ENCODE peak calls at places on chromosomes 12 and 14, in ten cellular contexts. M, G, A, U, J, D, C, S, R and Z are unnamed samples.

GRCh38 chr14:20624495-20625070 is 16.9 kb downstream of the OR6S1 start:
- DNase-seq in G (peak), J (peak), S (peak), U (peak), M (no peak), C (peak), D (peak), A (peak), R (peak), Z (peak)

GRCh38 chr14:75547552-75548250 is 25.4 kb downstream of the BATF start:
- DNase-seq in D (no peak), U (no peak), M (no peak), A (no peak), S (no peak), R (no peak), C (no peak), G (peak), J (no peak), Z (no peak)

GRCh38 chr14:89575386-89576061 is 158.5 kb upstream of the FOXN3 start:
- DNase-seq in G (no peak), R (no peak), J (no peak), C (no peak), S (no peak), A (peak), U (no peak), M (no peak), D (no peak), Z (peak)

GRCh38 chr12:30286345-30286926 is 409.2 kb downstream of the IPO8 start:
- DNase-seq in C (no peak), A (no peak), U (peak), J (peak), M (no peak), G (no peak), S (peak), D (no peak), R (no peak), Z (no peak)

GRCh38 chr14:69636051-69636639 is 24.7 kb downstream of the SUSD6 start:
- DNase-seq in R (no peak), A (no peak), S (no peak), G (peak), J (no peak), C (no peak), D (no peak), U (no peak), M (no peak), Z (no peak)

GRCh38 chr12:121911824-121912585 is 6.4 kb upstream of the CFAP251 start:
- DNase-seq in A (no peak), S (no peak), J (no peak), G (no peak), D (no peak), R (no peak), C (no peak), U (no peak), M (no peak), Z (no peak)

GRCh38 chr12:117911347-117911746 is 57.4 kb downstream of the KSR2 start:
- DNase-seq in A (no peak), G (no peak), S (no peak), D (no peak), C (no peak), J (no peak), M (no peak), U (no peak), R (no peak), Z (no peak)

GRCh38 chr14:95136631-95137030 is 20.7 kb downstream of the DICER1 start:
- DNase-seq in A (no peak), G (no peak), U (no peak), R (no peak), C (no peak), J (no peak), D (no peak), S (no peak), M (no peak), Z (no peak)

GRCh38 chr12:101186291-101186690 is 23.7 kb downstream of the SLC5A8 start:
- DNase-seq in M (no peak), U (no peak), A (no peak), R (no peak), D (no peak), C (no peak), S (no peak), J (no peak), G (no peak), Z (no peak)

GRCh38 chr14:69548566-69548965 is 26.1 kb downstream of the CCDC177 start:
- DNase-seq in S (no peak), M (no peak), G (no peak), J (no peak), C (no peak), R (no peak), A (no peak), D (no peak), U (no peak), Z (no peak)

GRCh38 chr12:54584128-54584527 is 4.3 kb downstream of the PPP1R1A start:
- DNase-seq in M (no peak), R (no peak), A (no peak), D (no peak), G (no peak), J (no peak), C (no peak), S (no peak), U (no peak), Z (no peak)

GRCh38 chr12:78928200-78929074 is 63.9 kb downstream of the SYT1 start:
- DNase-seq in C (no peak), G (no peak), S (peak), A (no peak), U (peak), M (peak), J (no peak), R (no peak), D (no peak), Z (no peak)

GRCh38 chr14:104787736-104788532 is 7.6 kb downstream of the AKT1 start:
- DNase-seq in C (no peak), A (peak), G (no peak), D (no peak), U (no peak), J (no peak), R (peak), S (no peak), M (no peak), Z (peak)

GRCh38 chr14:94601961-94602391 is 10.2 kb upstream of the SERPINA3 start:
- DNase-seq in S (peak), C (no peak), G (no peak), A (peak), J (no peak), M (peak), U (peak), R (peak), D (no peak), Z (peak)

GRCh38 chr12:43957732-43958131 is 121.9 kb downstream of the TMEM117 start:
- DNase-seq in S (peak), C (peak), J (peak), U (peak), A (no peak), M (peak), R (no peak), D (no peak), G (no peak), Z (no peak)

GRCh38 chr14:89697281-89698060 is 257.1 kb downstream of the EFCAB11 start:
- DNase-seq in R (no peak), J (no peak), G (no peak), D (no peak), U (no peak), S (no peak), A (no peak), M (no peak), C (no peak), Z (no peak)

GRCh38 chr12:108340037-108340436 is 926 bp upstream of the CMKLR1 start:
- DNase-seq in R (no peak), C (no peak), M (no peak), J (no peak), D (no peak), A (peak), U (no peak), S (no peak), G (no peak), Z (peak)

GRCh38 chr12:14892726-14893442 is 7.2 kb upstream of the MGP start:
- DNase-seq in G (no peak), U (peak), M (no peak), R (no peak), C (no peak), A (no peak), J (no peak), D (no peak), S (peak), Z (no peak)

GRCh38 chr12:112837629-112838191 is 46.2 kb downstream of the RPH3A start:
- DNase-seq in G (no peak), R (no peak), A (no peak), S (peak), C (no peak), D (no peak), U (peak), J (no peak), M (peak), Z (no peak)

GRCh38 chr12:124605150-124605549 is 37.7 kb upstream of the NCOR2 start:
- DNase-seq in R (no peak), J (no peak), D (no peak), M (no peak), S (no peak), U (no peak), C (no peak), G (no peak), A (no peak), Z (no peak)

GRCh38 chr12:116920939-116921338 is 10.2 kb downstream of the FBXW8 start:
- DNase-seq in J (no peak), A (no peak), S (no peak), U (no peak), R (no peak), C (no peak), D (no peak), M (no peak), G (no peak), Z (no peak)

GRCh38 chr12:18723752-18724151 is 14.1 kb downstream of the PLCZ1 start:
- DNase-seq in U (peak), J (no peak), M (peak), C (no peak), G (no peak), D (no peak), S (peak), R (no peak), A (no peak), Z (no peak)

GRCh38 chr12:2384029-2384386 is 331.2 kb downstream of the CACNA1C start:
- DNase-seq in A (no peak), R (no peak), D (no peak), G (no peak), U (no peak), C (no peak), J (no peak), M (no peak), S (peak), Z (no peak)

GRCh38 chr14:23608454-23608853 is 27.7 kb upstream of the DHRS2 start:
- DNase-seq in D (no peak), C (no peak), R (peak), S (no peak), M (no peak), A (no peak), U (no peak), G (no peak), J (no peak), Z (peak)

GRCh38 chr14:49988080-49988990 is 95.5 kb downstream of the ARF6 start:
- DNase-seq in U (no peak), S (no peak), R (no peak), G (no peak), C (no peak), M (no peak), D (no peak), J (no peak), A (no peak), Z (no peak)

GRCh38 chr14:52948836-52949235 is 2.0 kb downstream of the FERMT2 start:
- DNase-seq in S (no peak), G (no peak), M (no peak), C (no peak), D (no peak), R (no peak), U (no peak), J (no peak), A (no peak), Z (no peak)

GRCh38 chr12:108650083-108650482 is 16.4 kb upstream of the SELPLG start:
- DNase-seq in J (no peak), U (no peak), C (no peak), S (no peak), R (no peak), G (no peak), A (no peak), D (no peak), M (no peak), Z (no peak)

GRCh38 chr14:20494935-20495766 is 10.2 kb upstream of the RNASE10 start:
- DNase-seq in U (no peak), J (no peak), M (no peak), A (no peak), S (peak), R (no peak), D (no peak), C (no peak), G (no peak), Z (no peak)

GRCh38 chr12:90280564-90281058 is 572.0 kb upstream of the ATP2B1 start:
- DNase-seq in R (no peak), A (no peak), D (no peak), U (peak), J (no peak), M (no peak), G (peak), S (peak), C (no peak), Z (no peak)

GRCh38 chr12:108117163-108117849 is 11.8 kb upstream of the WSCD2 start:
- DNase-seq in R (no peak), M (no peak), U (no peak), J (peak), C (no peak), S (no peak), A (no peak), G (no peak), D (no peak), Z (no peak)

GRCh38 chr12:128791395-128792322 is 32.1 kb downstream of the SLC15A4 start:
- DNase-seq in C (no peak), J (no peak), G (no peak), A (no peak), D (no peak), U (no peak), M (no peak), R (no peak), S (no peak), Z (no peak)

GRCh38 chr14:77222546-77223225 is 41.1 kb downstream of the TMEM63C start:
- DNase-seq in U (no peak), J (peak), D (no peak), A (no peak), S (no peak), C (no peak), M (no peak), R (no peak), G (no peak), Z (no peak)

GRCh38 chr14:90319173-90319572 is 12.6 kb downstream of the NRDE2 start:
- DNase-seq in J (no peak), U (no peak), D (no peak), A (no peak), R (no peak), M (no peak), G (no peak), S (peak), C (no peak), Z (no peak)

GRCh38 chr12:110577717-110578521 is 5.2 kb downstream of the PPTC7 start:
- DNase-seq in R (no peak), C (no peak), S (peak), A (no peak), G (peak), J (no peak), D (peak), U (peak), M (no peak), Z (no peak)

GRCh38 chr12:114841557-114842251 is 157.7 kb upstream of the TBX3 start:
- DNase-seq in J (peak), R (no peak), S (no peak), U (no peak), D (no peak), A (no peak), C (no peak), G (no peak), M (no peak), Z (no peak)

GRCh38 chr12:75414671-75415070 is 23.8 kb downstream of the GLIPR1L2 start:
- DNase-seq in S (no peak), A (no peak), R (no peak), J (no peak), C (no peak), D (no peak), G (no peak), M (no peak), U (no peak), Z (no peak)

GRCh38 chr12:6039894-6040601 is 84.4 kb downstream of the VWF start:
- DNase-seq in U (peak), M (peak), A (no peak), C (peak), J (peak), D (peak), G (peak), S (peak), R (no peak), Z (no peak)

GRCh38 chr12:79056775-79057174 is 192.2 kb downstream of the SYT1 start:
- DNase-seq in M (no peak), D (no peak), S (peak), A (no peak), J (no peak), G (no peak), C (no peak), R (no peak), U (no peak), Z (no peak)

GRCh38 chr14:67270933-67271332 is 29.7 kb downstream of the PALS1 start:
- DNase-seq in R (no peak), U (no peak), D (no peak), A (no peak), S (no peak), C (no peak), M (no peak), J (no peak), G (no peak), Z (no peak)

GRCh38 chr12:16189849-16190248 is 87.6 kb downstream of the SLC15A5 start:
- DNase-seq in U (peak), R (no peak), G (no peak), A (no peak), J (peak), S (peak), M (no peak), D (no peak), C (no peak), Z (no peak)